ENCODE peak calls at places on chromosome 7, in seven cellular contexts. One of them, this sample, is unnamed.

GRCh38 chr7:116663744-116664143 is 8.3 kb upstream of the MET start:
- DNase-seq in PC-3: no peak
- DNase-seq in choroid plexus epithelial cell: no peak
- DNase-seq in GM13976: no peak
- DNase-seq in H9: no peak
- DNase-seq in A549: no peak
- DNase-seq in fibroblast of lung: no peak
- DNase-seq in this sample: no peak

GRCh38 chr7:42236266-42237161 is 495 bp downstream of the GLI3 start:
- DNase-seq in PC-3: peak
- DNase-seq in choroid plexus epithelial cell: peak
- DNase-seq in GM13976: peak
- DNase-seq in H9: peak
- DNase-seq in A549: peak
- DNase-seq in fibroblast of lung: peak
- DNase-seq in this sample: no peak

GRCh38 chr7:1454471-1455065 is 4.7 kb downstream of the MICALL2 start:
- DNase-seq in PC-3: no peak
- DNase-seq in choroid plexus epithelial cell: peak
- DNase-seq in GM13976: no peak
- DNase-seq in H9: no peak
- DNase-seq in A549: no peak
- DNase-seq in fibroblast of lung: peak
- DNase-seq in this sample: no peak

GRCh38 chr7:142348100-142348499 is 90.2 kb upstream of the PRSS58 start:
- DNase-seq in PC-3: no peak
- DNase-seq in choroid plexus epithelial cell: no peak
- DNase-seq in GM13976: no peak
- DNase-seq in H9: no peak
- DNase-seq in A549: no peak
- DNase-seq in fibroblast of lung: no peak
- DNase-seq in this sample: peak

GRCh38 chr7:887488-887820 is 11.1 kb downstream of the GET4 start:
- DNase-seq in PC-3: no peak
- DNase-seq in choroid plexus epithelial cell: no peak
- DNase-seq in GM13976: no peak
- DNase-seq in H9: no peak
- DNase-seq in A549: no peak
- DNase-seq in fibroblast of lung: no peak
- DNase-seq in this sample: no peak

GRCh38 chr7:135662373-135663114 is at the start of gene STMP1:
- DNase-seq in PC-3: peak
- DNase-seq in choroid plexus epithelial cell: peak
- DNase-seq in GM13976: peak
- DNase-seq in H9: peak
- DNase-seq in A549: peak
- DNase-seq in fibroblast of lung: peak
- DNase-seq in this sample: peak

GRCh38 chr7:30787476-30787875 is 16.3 kb downstream of the MINDY4 start:
- DNase-seq in PC-3: peak
- DNase-seq in choroid plexus epithelial cell: no peak
- DNase-seq in GM13976: no peak
- DNase-seq in H9: no peak
- DNase-seq in A549: no peak
- DNase-seq in fibroblast of lung: no peak
- DNase-seq in this sample: no peak

GRCh38 chr7:150444674-150445365 is 5.6 kb upstream of the GIMAP8 start:
- DNase-seq in PC-3: no peak
- DNase-seq in choroid plexus epithelial cell: no peak
- DNase-seq in GM13976: peak
- DNase-seq in H9: no peak
- DNase-seq in A549: no peak
- DNase-seq in fibroblast of lung: no peak
- DNase-seq in this sample: no peak

GRCh38 chr7:43604251-43604650 is 21.3 kb downstream of the STK17A start:
- DNase-seq in PC-3: no peak
- DNase-seq in choroid plexus epithelial cell: no peak
- DNase-seq in GM13976: no peak
- DNase-seq in H9: no peak
- DNase-seq in A549: no peak
- DNase-seq in fibroblast of lung: no peak
- DNase-seq in this sample: no peak

GRCh38 chr7:7681191-7681935 is 37.0 kb downstream of the RPA3 start:
- DNase-seq in PC-3: peak
- DNase-seq in choroid plexus epithelial cell: peak
- DNase-seq in GM13976: peak
- DNase-seq in H9: no peak
- DNase-seq in A549: peak
- DNase-seq in fibroblast of lung: peak
- DNase-seq in this sample: no peak

GRCh38 chr7:70417061-70417655 is 714.8 kb upstream of the GALNT17 start:
- DNase-seq in PC-3: no peak
- DNase-seq in choroid plexus epithelial cell: no peak
- DNase-seq in GM13976: no peak
- DNase-seq in H9: peak
- DNase-seq in A549: no peak
- DNase-seq in fibroblast of lung: no peak
- DNase-seq in this sample: no peak
- TF ChIP-seq CTCF in PC-3: no peak
- TF ChIP-seq CTCF in choroid plexus epithelial cell: no peak
- TF ChIP-seq CTCF in GM13976: no peak
- TF ChIP-seq CTCF in H9: peak
- TF ChIP-seq CTCF in A549: no peak
- TF ChIP-seq CTCF in fibroblast of lung: peak
- TF ChIP-seq CTCF in this sample: peak

GRCh38 chr7:50612704-50613103 is 47.5 kb upstream of the DDC start:
- DNase-seq in PC-3: no peak
- DNase-seq in choroid plexus epithelial cell: no peak
- DNase-seq in GM13976: no peak
- DNase-seq in H9: no peak
- DNase-seq in A549: no peak
- DNase-seq in fibroblast of lung: no peak
- DNase-seq in this sample: no peak
- TF ChIP-seq CTCF in PC-3: no peak
- TF ChIP-seq CTCF in choroid plexus epithelial cell: no peak
- TF ChIP-seq CTCF in GM13976: no peak
- TF ChIP-seq CTCF in H9: no peak
- TF ChIP-seq CTCF in A549: no peak
- TF ChIP-seq CTCF in fibroblast of lung: no peak
- TF ChIP-seq CTCF in this sample: no peak

DNA sequence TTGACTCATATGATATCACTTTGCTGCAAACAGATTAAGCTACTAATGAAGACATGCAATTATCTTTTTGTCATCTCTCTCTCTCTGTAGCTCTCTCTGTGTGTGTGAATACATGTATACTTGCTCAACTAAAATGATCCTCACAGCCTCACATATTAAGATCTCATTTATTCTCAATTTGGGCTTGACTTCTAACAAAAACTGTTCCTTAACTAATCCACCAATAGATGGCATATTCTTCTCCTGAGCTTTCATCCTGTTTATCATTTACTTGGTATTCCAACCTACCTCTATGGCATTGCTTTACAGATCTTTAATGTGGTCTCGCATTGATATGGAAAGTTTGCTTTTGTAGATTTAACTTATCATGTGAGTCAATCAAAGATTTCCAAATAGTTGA is 540.4 kb downstream of the CNTNAP2 start:
- DNase-seq in PC-3: peak
- DNase-seq in choroid plexus epithelial cell: peak
- DNase-seq in GM13976: no peak
- DNase-seq in H9: no peak
- DNase-seq in A549: no peak
- DNase-seq in fibroblast of lung: no peak
- DNase-seq in this sample: no peak
- TF ChIP-seq CTCF in PC-3: peak
- TF ChIP-seq CTCF in choroid plexus epithelial cell: no peak
- TF ChIP-seq CTCF in GM13976: no peak
- TF ChIP-seq CTCF in H9: no peak
- TF ChIP-seq CTCF in A549: no peak
- TF ChIP-seq CTCF in fibroblast of lung: no peak
- TF ChIP-seq CTCF in this sample: no peak

DNA sequence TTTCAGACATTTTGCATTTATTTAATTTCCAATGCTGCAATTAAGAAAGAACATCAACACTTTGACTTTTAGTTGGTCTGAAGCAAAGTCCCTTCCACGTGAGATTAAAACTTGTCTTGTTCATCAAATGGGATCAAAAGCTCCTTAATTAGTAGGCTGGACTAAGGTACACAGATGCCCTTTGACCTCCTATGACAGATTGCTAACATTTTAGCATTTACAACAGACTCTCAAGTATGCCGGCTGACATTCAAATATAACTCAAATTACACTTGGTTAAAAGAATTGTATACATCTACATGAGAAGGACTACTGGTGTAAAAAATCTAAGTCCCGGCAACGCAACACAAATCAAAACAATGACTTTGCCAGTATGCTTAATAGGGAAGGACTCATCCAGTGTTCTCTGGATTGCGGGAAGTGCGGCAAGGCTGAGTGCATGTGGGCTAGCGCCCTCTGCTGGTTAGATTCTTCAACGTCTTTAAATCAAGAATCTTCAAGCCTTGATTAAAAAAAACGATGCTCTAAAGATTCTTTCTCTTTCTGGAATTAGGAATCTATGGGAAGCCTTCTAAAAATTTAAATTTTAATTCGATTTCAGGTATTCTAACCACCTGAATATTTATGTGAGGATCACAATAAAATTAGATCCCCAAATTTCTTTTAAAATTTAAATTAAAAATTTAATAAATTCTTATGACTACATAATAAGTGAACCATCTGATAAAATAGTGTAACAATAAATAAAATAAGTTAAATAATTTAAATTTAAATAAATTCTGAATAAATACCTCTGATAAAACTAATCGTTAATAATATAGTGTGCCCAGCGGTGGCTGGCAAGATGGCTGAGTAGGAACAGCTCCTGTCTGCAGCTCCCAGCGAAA is 444.7 kb downstream of the DGKB start:
- DNase-seq in PC-3: peak
- DNase-seq in choroid plexus epithelial cell: peak
- DNase-seq in GM13976: peak
- DNase-seq in H9: peak
- DNase-seq in A549: peak
- DNase-seq in fibroblast of lung: peak
- DNase-seq in this sample: peak
- TF ChIP-seq CTCF in PC-3: peak
- TF ChIP-seq CTCF in choroid plexus epithelial cell: peak
- TF ChIP-seq CTCF in GM13976: peak
- TF ChIP-seq CTCF in H9: peak
- TF ChIP-seq CTCF in A549: peak
- TF ChIP-seq CTCF in fibroblast of lung: peak
- TF ChIP-seq CTCF in this sample: peak

GRCh38 chr7:103065666-103066065 is 8.9 kb downstream of the FBXL13 start:
- DNase-seq in PC-3: peak
- DNase-seq in choroid plexus epithelial cell: peak
- DNase-seq in GM13976: peak
- DNase-seq in H9: peak
- DNase-seq in A549: peak
- DNase-seq in fibroblast of lung: peak
- DNase-seq in this sample: no peak
- TF ChIP-seq CTCF in PC-3: peak
- TF ChIP-seq CTCF in choroid plexus epithelial cell: peak
- TF ChIP-seq CTCF in GM13976: peak
- TF ChIP-seq CTCF in H9: peak
- TF ChIP-seq CTCF in A549: peak
- TF ChIP-seq CTCF in fibroblast of lung: peak
- TF ChIP-seq CTCF in this sample: peak

GRCh38 chr7:115338016-115338415 is 416.1 kb downstream of the MDFIC start:
- DNase-seq in PC-3: no peak
- DNase-seq in choroid plexus epithelial cell: no peak
- DNase-seq in GM13976: no peak
- DNase-seq in H9: no peak
- DNase-seq in A549: no peak
- DNase-seq in fibroblast of lung: no peak
- DNase-seq in this sample: no peak

GRCh38 chr7:115346685-115347084 is 424.8 kb downstream of the MDFIC start:
- DNase-seq in PC-3: peak
- DNase-seq in choroid plexus epithelial cell: no peak
- DNase-seq in GM13976: no peak
- DNase-seq in H9: no peak
- DNase-seq in A549: no peak
- DNase-seq in fibroblast of lung: no peak
- DNase-seq in this sample: no peak

GRCh38 chr7:115340828-115341227 is 418.9 kb downstream of the MDFIC start:
- DNase-seq in PC-3: peak
- DNase-seq in choroid plexus epithelial cell: peak
- DNase-seq in GM13976: no peak
- DNase-seq in H9: no peak
- DNase-seq in A549: no peak
- DNase-seq in fibroblast of lung: peak
- DNase-seq in this sample: no peak
- TF ChIP-seq CTCF in PC-3: peak
- TF ChIP-seq CTCF in choroid plexus epithelial cell: peak
- TF ChIP-seq CTCF in GM13976: no peak
- TF ChIP-seq CTCF in H9: peak
- TF ChIP-seq CTCF in A549: no peak
- TF ChIP-seq CTCF in fibroblast of lung: peak
- TF ChIP-seq CTCF in this sample: no peak

GRCh38 chr7:99363286-99363685 is 11.2 kb upstream of the ARPC1B start:
- DNase-seq in PC-3: no peak
- DNase-seq in choroid plexus epithelial cell: peak
- DNase-seq in GM13976: no peak
- DNase-seq in H9: no peak
- DNase-seq in A549: no peak
- DNase-seq in fibroblast of lung: no peak
- DNase-seq in this sample: no peak

GRCh38 chr7:99357701-99358490 is 16.6 kb upstream of the ARPC1B start:
- DNase-seq in PC-3: no peak
- DNase-seq in choroid plexus epithelial cell: no peak
- DNase-seq in GM13976: no peak
- DNase-seq in H9: no peak
- DNase-seq in A549: no peak
- DNase-seq in fibroblast of lung: no peak
- DNase-seq in this sample: no peak

GRCh38 chr7:99355098-99355497 is 19.4 kb upstream of the ARPC1B start:
- DNase-seq in PC-3: no peak
- DNase-seq in choroid plexus epithelial cell: no peak
- DNase-seq in GM13976: no peak
- DNase-seq in H9: no peak
- DNase-seq in A549: no peak
- DNase-seq in fibroblast of lung: no peak
- DNase-seq in this sample: no peak

GRCh38 chr7:99362801-99363200 is 11.7 kb upstream of the ARPC1B start:
- DNase-seq in PC-3: no peak
- DNase-seq in choroid plexus epithelial cell: peak
- DNase-seq in GM13976: no peak
- DNase-seq in H9: no peak
- DNase-seq in A549: no peak
- DNase-seq in fibroblast of lung: peak
- DNase-seq in this sample: no peak

DNA sequence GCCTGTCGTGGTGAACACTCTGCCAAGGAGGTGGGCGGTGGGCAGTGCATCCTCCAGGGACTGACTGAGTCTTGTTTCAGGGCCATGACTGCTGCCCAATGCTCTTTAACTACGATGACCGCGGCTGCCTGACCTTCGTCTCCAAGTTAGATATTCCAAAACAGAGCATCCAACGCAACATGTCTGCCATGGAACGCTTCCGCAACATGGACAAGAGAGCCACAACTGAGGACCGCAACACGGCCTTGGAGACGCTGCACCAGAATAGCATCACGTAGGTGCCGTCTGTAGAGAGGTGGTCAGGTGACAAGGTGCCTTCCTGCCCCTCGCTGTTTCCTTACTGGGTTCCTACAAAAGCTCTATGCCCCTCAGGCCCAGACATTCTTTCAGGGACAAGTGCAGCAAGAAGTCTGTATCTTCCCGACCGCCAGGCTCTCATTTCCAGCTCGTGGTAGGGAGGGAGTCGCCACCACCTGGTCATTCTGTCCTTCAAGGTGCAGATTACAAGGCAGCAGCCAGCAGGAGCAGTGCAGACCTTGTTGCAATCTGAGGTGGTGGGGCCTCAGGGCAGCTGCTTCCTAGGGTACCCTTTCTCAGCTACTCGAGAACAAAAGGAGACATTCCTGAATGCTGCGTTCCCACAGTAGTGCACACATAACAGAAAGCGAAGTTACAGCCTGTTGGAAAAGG is 14.9 kb upstream of the ARPC1B start:
- DNase-seq in PC-3: no peak
- DNase-seq in choroid plexus epithelial cell: no peak
- DNase-seq in GM13976: no peak
- DNase-seq in H9: peak
- DNase-seq in A549: no peak
- DNase-seq in fibroblast of lung: no peak
- DNase-seq in this sample: no peak
- TF ChIP-seq CTCF in PC-3: no peak
- TF ChIP-seq CTCF in choroid plexus epithelial cell: no peak
- TF ChIP-seq CTCF in GM13976: no peak
- TF ChIP-seq CTCF in H9: peak
- TF ChIP-seq CTCF in A549: no peak
- TF ChIP-seq CTCF in fibroblast of lung: no peak
- TF ChIP-seq CTCF in this sample: no peak